ENCODE peak calls at places on chromosomes 4 and X, in four cellular contexts. One of them, this sample, is unnamed.

GRCh38 chrX:9724711-9725110 is 40.9 kb downstream of the GPR143 start:
- DNase-seq in hepatocyte: no peak
- DNase-seq in GM06990: no peak
- DNase-seq in tibial artery: no peak
- DNase-seq in this sample: no peak

GRCh38 chrX:123736333-123736921 is 3.6 kb upstream of the THOC2 start:
- DNase-seq in GM06990: no peak
- DNase-seq in hepatocyte: peak
- DNase-seq in tibial artery: no peak
- DNase-seq in this sample: no peak

GRCh38 chr4:122099896-122100295 is 52.2 kb upstream of the BLTP1 start:
- DNase-seq in tibial artery: no peak
- DNase-seq in GM06990: no peak
- DNase-seq in hepatocyte: no peak
- DNase-seq in this sample: no peak

GRCh38 chrX:133561251-133561650 is 146.0 kb upstream of the GPC4 start:
- DNase-seq in tibial artery: no peak
- DNase-seq in hepatocyte: no peak
- DNase-seq in GM06990: no peak
- DNase-seq in this sample: no peak

GRCh38 chr4:55397521-55398321 is 2.0 kb downstream of the TMEM165 start:
- DNase-seq in GM06990: no peak
- DNase-seq in tibial artery: no peak
- DNase-seq in hepatocyte: peak
- DNase-seq in this sample: peak

GRCh38 chr4:19993222-19993621 is 258.5 kb upstream of the SLIT2 start:
- DNase-seq in hepatocyte: no peak
- DNase-seq in tibial artery: no peak
- DNase-seq in GM06990: no peak
- DNase-seq in this sample: no peak

GRCh38 chr4:118280501-118281218 is 72.1 kb downstream of the PRSS12 start:
- DNase-seq in GM06990: no peak
- DNase-seq in tibial artery: no peak
- DNase-seq in hepatocyte: peak
- DNase-seq in this sample: peak

GRCh38 chr4:165779950-165780670 is 92.9 kb upstream of the TLL1 start:
- DNase-seq in hepatocyte: no peak
- DNase-seq in tibial artery: no peak
- DNase-seq in GM06990: no peak
- DNase-seq in this sample: no peak

GRCh38 chr4:73446336-73446938 is 10.4 kb downstream of the AFP start:
- DNase-seq in hepatocyte: peak
- DNase-seq in GM06990: no peak
- DNase-seq in tibial artery: no peak
- DNase-seq in this sample: peak

GRCh38 chr4:150321113-150321512 is 242.9 kb downstream of the DCLK2 start:
- DNase-seq in GM06990: no peak
- DNase-seq in tibial artery: no peak
- DNase-seq in hepatocyte: no peak
- DNase-seq in this sample: no peak

GRCh38 chr4:14254252-14254651 is 626.7 kb upstream of the BOD1L1 start:
- DNase-seq in GM06990: peak
- DNase-seq in hepatocyte: peak
- DNase-seq in tibial artery: peak
- DNase-seq in this sample: peak

GRCh38 chr4:137952116-137952515 is 290.0 kb downstream of the SLC7A11 start:
- DNase-seq in GM06990: no peak
- DNase-seq in tibial artery: no peak
- DNase-seq in hepatocyte: peak
- DNase-seq in this sample: no peak

GRCh38 chrX:79146552-79147390 is 2.3 kb downstream of the GPR174 start:
- DNase-seq in GM06990: no peak
- DNase-seq in tibial artery: no peak
- DNase-seq in hepatocyte: no peak
- DNase-seq in this sample: no peak
- H3K4me3 ChIP-seq in GM06990: peak
- H3K4me3 ChIP-seq in tibial artery: no peak
- H3K4me3 ChIP-seq in hepatocyte: no peak
- H3K4me3 ChIP-seq in this sample: no peak

DNA sequence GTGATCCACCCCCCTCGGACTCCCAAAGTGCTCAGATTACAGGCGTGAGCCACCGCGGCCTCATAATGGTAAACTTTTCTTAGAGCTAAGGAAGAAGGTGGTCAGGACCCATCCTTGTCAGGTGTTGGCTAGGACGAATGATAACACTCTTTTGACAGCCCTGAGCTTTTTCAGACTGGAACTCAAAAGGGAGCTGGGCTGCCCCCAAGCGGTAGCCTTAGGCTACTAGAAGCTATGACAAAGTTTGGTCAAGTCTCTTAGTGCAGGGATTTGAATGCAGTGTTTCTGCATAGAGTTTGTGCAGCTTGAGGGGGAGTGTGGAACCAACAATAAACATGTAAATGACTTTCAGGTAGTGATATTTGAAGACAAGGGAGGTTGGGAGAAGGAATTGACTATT is 11.8 kb upstream of the HSD17B10 start:
- DNase-seq in tibial artery: no peak
- DNase-seq in GM06990: no peak
- DNase-seq in hepatocyte: peak
- DNase-seq in this sample: peak
- TF ChIP-seq CTCF in tibial artery: no peak
- TF ChIP-seq CTCF in GM06990: peak
- TF ChIP-seq CTCF in hepatocyte: peak
- TF ChIP-seq CTCF in this sample: peak

GRCh38 chr4:53914313-53915016 is 149.9 kb downstream of the CHIC2 start:
- DNase-seq in tibial artery: no peak
- DNase-seq in GM06990: no peak
- DNase-seq in hepatocyte: peak
- DNase-seq in this sample: no peak
- H3K4me3 ChIP-seq in tibial artery: no peak
- H3K4me3 ChIP-seq in GM06990: no peak
- H3K4me3 ChIP-seq in hepatocyte: no peak
- H3K4me3 ChIP-seq in this sample: no peak

GRCh38 chr4:87985097-87985886 is 9.8 kb downstream of the SPP1 start:
- DNase-seq in GM06990: no peak
- DNase-seq in hepatocyte: peak
- DNase-seq in tibial artery: peak
- DNase-seq in this sample: peak
- TF ChIP-seq CTCF in GM06990: peak
- TF ChIP-seq CTCF in hepatocyte: peak
- TF ChIP-seq CTCF in tibial artery: peak
- TF ChIP-seq CTCF in this sample: peak